ENCODE peak calls at places on chromosomes 5 and 9, in seven cellular contexts. B is H1, V is GM12892, D is GM12878, G is SK-N-SH, U is HepG2, F is K562. Z is an unnamed sample.
A peak's percentile ranks its signal among the peaks of the same experiment; 100 is the strongest.

GRCh38 chr9:19378154-19378553 is 1.9 kb downstream of the RPS6 start:
- DNase-seq in D (no peak), V (no peak), G (no peak), U (no peak), F (no peak), B (no peak), Z (no peak)

GRCh38 chr5:159184858-159185381 is 24.4 kb downstream of the RNF145 start:
- DNase-seq in U (no peak), V (no peak), D (no peak), B (no peak), G (no peak), F (no peak), Z (no peak)

GRCh38 chr5:41891066-41891707 is 13.0 kb upstream of the RIMOC1 start:
- DNase-seq in D (no peak), F (no peak), B (no peak), U (no peak), V (no peak), G (no peak), Z (no peak)

GRCh38 chr9:969693-970309 is 6.7 kb upstream of the DMRT3 start:
- DNase-seq in G (no peak), B (peak; percentile 74), F (no peak), D (no peak), U (no peak), V (no peak), Z (no peak)

GRCh38 chr5:174745495-174745894 is 21.1 kb downstream of the MSX2 start:
- DNase-seq in U (no peak), B (no peak), G (no peak), F (no peak), V (no peak), D (no peak), Z (no peak)

GRCh38 chr5:6448622-6449464 is at the start of gene UBE2QL1:
- DNase-seq in F (peak; percentile 25), D (no peak), G (peak; percentile 74), B (peak; percentile 67), V (peak; percentile 34), U (no peak), Z (peak; percentile 52)

GRCh38 chr5:170228756-170229459 is 3.9 kb upstream of the C5orf58 start:
- DNase-seq in V (no peak), B (no peak), U (no peak), G (no peak), F (no peak), D (no peak), Z (no peak)

GRCh38 chr9:109953813-109954489 is 174.0 kb downstream of the PALM2AKAP2 start:
- DNase-seq in B (no peak), G (no peak), U (no peak), V (no peak), D (no peak), F (peak; percentile 39), Z (no peak)

GRCh38 chr5:32420506-32420905 is 24.0 kb downstream of the ZFR start:
- DNase-seq in D (no peak), F (no peak), U (no peak), G (peak; percentile 28), B (no peak), V (no peak), Z (no peak)

GRCh38 chr5:77957-78804 is 13.8 kb upstream of the PLEKHG4B start:
- DNase-seq in U (peak; percentile 32), G (peak; percentile 70), V (peak; percentile 46), F (peak; percentile 56), B (no peak), D (no peak), Z (peak; percentile 66)

GRCh38 chr5:58185397-58186195 is 274.3 kb downstream of the PLK2 start:
- DNase-seq in G (no peak), F (no peak), B (no peak), D (no peak), U (no peak), V (no peak), Z (no peak)

GRCh38 chr9:133639613-133640012 is 3.5 kb downstream of the DBH start:
- DNase-seq in F (no peak), U (no peak), G (peak; percentile 39), V (no peak), D (no peak), B (no peak), Z (no peak)

GRCh38 chr5:39055760-39056393 is 18.3 kb downstream of the RICTOR start:
- DNase-seq in V (no peak), B (no peak), G (no peak), U (no peak), F (no peak), D (no peak), Z (no peak)

GRCh38 chr9:87880116-87880515 is 2.6 kb upstream of the SPATA31E1 start:
- DNase-seq in U (no peak), D (no peak), F (no peak), G (no peak), B (no peak), V (no peak), Z (no peak)

GRCh38 chr9:38126730-38127129 is 57.7 kb upstream of the SHB start:
- DNase-seq in U (no peak), V (no peak), D (no peak), F (no peak), B (no peak), G (no peak), Z (no peak)

GRCh38 chr9:108684288-108685025 is 171.3 kb downstream of the ACTL7B start:
- DNase-seq in D (no peak), V (no peak), U (no peak), F (no peak), B (no peak), G (no peak), Z (no peak)

GRCh38 chr9:136328622-136329041 is 1.3 kb downstream of the GPSM1 start:
- DNase-seq in G (peak; percentile 72), U (no peak), V (no peak), B (no peak), F (no peak), D (no peak), Z (no peak)

GRCh38 chr9:127903557-127904475 is 4.4 kb upstream of the ST6GALNAC6 start:
- DNase-seq in G (no peak), U (peak; percentile 87), B (peak; percentile 80), F (peak; percentile 78), V (no peak), D (no peak), Z (peak; percentile 42)

GRCh38 chr9:4508907-4509589 is 18.8 kb downstream of the SLC1A1 start:
- DNase-seq in F (no peak), B (no peak), V (no peak), D (no peak), G (no peak), U (no peak), Z (no peak)

DNA sequence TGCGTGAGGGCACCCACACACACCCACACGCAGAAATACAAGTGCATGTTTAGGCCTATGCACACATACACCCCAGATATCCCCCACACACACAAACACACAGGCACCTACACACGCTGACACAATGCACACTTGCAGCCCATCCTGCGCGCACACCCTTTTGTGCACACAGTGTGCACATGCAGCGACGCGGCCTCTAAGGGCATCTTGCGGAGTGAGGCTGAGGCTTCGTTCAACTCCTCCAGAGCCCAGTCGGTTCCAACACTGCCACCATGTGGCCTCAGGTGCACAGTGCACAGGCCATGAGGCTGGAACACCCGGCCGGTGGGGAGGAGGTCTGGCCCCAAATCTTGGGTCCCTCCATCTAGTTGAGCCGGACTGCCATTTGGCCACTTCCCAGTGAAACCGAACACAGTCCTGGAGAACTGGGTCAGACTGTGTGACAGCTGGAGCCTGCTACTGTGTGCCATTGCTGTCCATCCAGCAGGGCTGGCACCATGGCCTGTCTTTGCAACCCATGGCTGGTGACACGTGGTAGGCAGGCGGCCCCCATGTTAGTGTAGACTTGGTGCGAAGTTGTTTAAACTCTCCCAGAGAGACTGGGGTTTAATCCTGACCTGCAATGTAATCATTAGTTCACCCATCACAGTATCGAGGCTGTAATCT is 97.7 kb upstream of the MVB12B start:
- DNase-seq in V (peak; percentile 70), F (peak; percentile 82), U (peak; percentile 49), D (no peak), G (peak; percentile 90), B (peak; percentile 89), Z (peak; percentile 84)
- TF ChIP-seq POLR2AphosphoS5 in V (no peak), F (no peak), U (no peak), D (no peak), G (no peak), B (no peak), Z (no peak)

GRCh38 chr9:83182071-83182470 is 119.1 kb upstream of the RASEF start:
- DNase-seq in U (peak; percentile 6), G (no peak), D (no peak), F (no peak), V (no peak), B (no peak), Z (no peak)

GRCh38 chr9:83177747-83178146 is 114.8 kb upstream of the RASEF start:
- DNase-seq in F (no peak), U (no peak), G (no peak), D (no peak), B (no peak), V (no peak), Z (no peak)

DNA sequence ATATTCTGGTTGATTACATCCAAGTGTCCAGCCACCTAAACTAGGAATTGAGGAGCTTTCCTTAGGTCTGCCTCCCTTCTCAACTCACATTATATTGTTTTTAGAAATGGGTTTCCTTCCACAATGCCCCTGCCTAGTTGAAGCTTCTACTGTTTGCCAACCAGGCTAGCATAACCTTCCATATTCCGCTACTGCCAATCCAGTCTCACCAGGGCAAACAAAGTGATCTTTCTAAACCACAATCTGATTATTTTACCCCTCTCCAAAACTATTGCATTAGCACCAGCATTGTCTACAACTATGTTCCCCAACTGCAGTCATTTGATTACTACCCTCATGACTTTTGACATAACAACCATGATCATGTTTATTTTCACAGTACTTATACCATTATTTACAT is 115.8 kb upstream of the RASEF start:
- DNase-seq in U (no peak), F (no peak), B (no peak), V (no peak), G (no peak), D (no peak), Z (no peak)
- TF ChIP-seq TAF1 in U (no peak), F (no peak), B (no peak), V (no peak), G (no peak), D (no peak), Z (no peak)

GRCh38 chr9:115121140-115121710 is 3.3 kb upstream of the TNC start:
- DNase-seq in B (no peak), V (no peak), D (no peak), F (no peak), G (no peak), U (no peak), Z (no peak)

GRCh38 chr9:115116620-115117284 is 1.2 kb downstream of the TNC start:
- DNase-seq in U (no peak), F (no peak), G (no peak), B (no peak), V (no peak), D (no peak), Z (no peak)

GRCh38 chr9:115117999-115118470 is at the start of gene TNC:
- DNase-seq in F (no peak), B (peak; percentile 52), V (no peak), U (no peak), D (no peak), G (peak; percentile 64), Z (no peak)

GRCh38 chr9:115115924-115116323 is 2.0 kb downstream of the TNC start:
- DNase-seq in D (no peak), B (no peak), G (no peak), U (no peak), V (no peak), F (no peak), Z (no peak)

GRCh38 chr9:115118471-115119156 is 657 bp upstream of the TNC start:
- DNase-seq in F (no peak), V (no peak), B (peak; percentile 81), G (peak; percentile 75), D (no peak), U (no peak), Z (no peak)
- TF ChIP-seq POLR2AphosphoS5 in F (no peak), V (no peak), B (no peak), G (no peak), D (no peak), U (no peak), Z (no peak)

GRCh38 chr5:120817044-120817985 is 353.2 kb downstream of the PRR16 start:
- DNase-seq in B (peak; percentile 53), U (no peak), V (no peak), D (no peak), F (no peak), G (peak; percentile 2), Z (no peak)
- TF ChIP-seq TAF1 in B (no peak), U (no peak), V (no peak), D (no peak), F (no peak), G (no peak), Z (no peak)